ENCODE peak calls at places on chromosomes 13 and 19, in seven cellular contexts. F is CD8-positive, alpha-beta T cell; J is HFF-Myc; B is nephron progenitor cell; O is AG09309; A is neural crest cell; P is heart right ventricle. N is an unnamed sample.

GRCh38 chr13:102900193-102900608 is 54.4 kb downstream of the ERCC5 start:
- DNase-seq in A (no peak), O (no peak), B (no peak), F (no peak), J (no peak), P (no peak), N (no peak)

GRCh38 chr13:28031220-28031903 is 42.9 kb upstream of the URAD start:
- DNase-seq in F (no peak), A (no peak), B (no peak), P (peak), J (no peak), O (no peak), N (no peak)

GRCh38 chr13:53010374-53011105 is 18.1 kb upstream of the OLFM4 start:
- DNase-seq in P (no peak), O (no peak), A (no peak), F (no peak), J (no peak), B (no peak), N (no peak)

GRCh38 chr19:5978606-5979552 is 939 bp upstream of the RANBP3 start:
- DNase-seq in A (no peak), F (no peak), J (no peak), P (no peak), B (no peak), O (no peak), N (no peak)

GRCh38 chr13:101709952-101710351 is 257.5 kb downstream of the ITGBL1 start:
- DNase-seq in A (no peak), O (no peak), J (no peak), P (no peak), F (no peak), B (no peak), N (no peak)

GRCh38 chr19:1975081-1975480 is 34.1 kb downstream of the CSNK1G2 start:
- DNase-seq in A (no peak), F (no peak), P (no peak), O (no peak), B (no peak), J (no peak), N (no peak)

GRCh38 chr19:11088508-11089253 is 582 bp upstream of the LDLR start:
- DNase-seq in J (no peak), A (no peak), P (no peak), B (no peak), F (no peak), O (no peak), N (no peak)

GRCh38 chr13:99522288-99522687 is 21.0 kb downstream of the TM9SF2 start:
- DNase-seq in P (no peak), F (no peak), A (no peak), B (no peak), J (no peak), O (no peak), N (no peak)

GRCh38 chr19:17414097-17414496 is 5.8 kb upstream of the MVB12A start:
- DNase-seq in F (no peak), J (no peak), B (no peak), P (no peak), A (no peak), O (no peak), N (no peak)

GRCh38 chr19:12866416-12867119 is 14.7 kb downstream of the DNASE2 start:
- DNase-seq in A (no peak), F (no peak), O (no peak), J (no peak), P (no peak), B (no peak), N (no peak)

GRCh38 chr19:12867120-12868099 is 13.8 kb downstream of the DNASE2 start:
- DNase-seq in J (no peak), A (peak), B (peak), O (no peak), F (peak), P (peak), N (peak)

GRCh38 chr19:12865746-12866415 is 15.4 kb downstream of the DNASE2 start:
- DNase-seq in A (no peak), J (no peak), B (no peak), O (no peak), P (no peak), F (no peak), N (no peak)

GRCh38 chr19:12864143-12864542 is 17.1 kb downstream of the DNASE2 start:
- DNase-seq in O (no peak), B (no peak), J (no peak), A (no peak), P (no peak), F (no peak), N (no peak)

GRCh38 chr19:12864721-12865715 is 16.2 kb downstream of the DNASE2 start:
- DNase-seq in J (no peak), O (no peak), F (no peak), B (no peak), A (no peak), P (no peak), N (no peak)
- TF ChIP-seq CTCF in J (no peak), O (no peak), F (no peak), B (no peak), A (no peak), P (no peak), N (no peak)

DNA sequence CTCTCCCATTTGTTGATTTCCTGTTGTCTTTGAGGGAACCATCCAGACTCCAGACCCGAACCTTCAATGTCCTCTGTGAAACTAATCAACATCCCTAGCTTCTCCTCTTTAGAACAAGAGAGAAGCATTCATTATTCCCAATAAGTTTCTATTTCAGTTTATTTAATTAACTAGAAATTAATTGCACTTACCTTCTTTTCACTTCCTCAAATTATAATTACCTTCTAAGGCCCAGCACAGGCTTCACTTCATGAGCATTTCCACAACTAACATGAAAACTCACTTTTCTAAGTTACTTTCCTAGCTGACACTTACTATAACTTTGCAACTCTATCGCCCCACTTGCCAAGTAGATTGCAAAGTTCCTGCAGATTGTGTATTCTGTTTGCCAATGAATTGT is 71.6 kb upstream of the HTR2A start:
- DNase-seq in J (no peak), F (no peak), B (no peak), O (no peak), P (no peak), A (no peak), N (no peak)
- TF ChIP-seq CTCF in J (no peak), F (no peak), B (no peak), O (no peak), P (no peak), A (no peak), N (no peak)

DNA sequence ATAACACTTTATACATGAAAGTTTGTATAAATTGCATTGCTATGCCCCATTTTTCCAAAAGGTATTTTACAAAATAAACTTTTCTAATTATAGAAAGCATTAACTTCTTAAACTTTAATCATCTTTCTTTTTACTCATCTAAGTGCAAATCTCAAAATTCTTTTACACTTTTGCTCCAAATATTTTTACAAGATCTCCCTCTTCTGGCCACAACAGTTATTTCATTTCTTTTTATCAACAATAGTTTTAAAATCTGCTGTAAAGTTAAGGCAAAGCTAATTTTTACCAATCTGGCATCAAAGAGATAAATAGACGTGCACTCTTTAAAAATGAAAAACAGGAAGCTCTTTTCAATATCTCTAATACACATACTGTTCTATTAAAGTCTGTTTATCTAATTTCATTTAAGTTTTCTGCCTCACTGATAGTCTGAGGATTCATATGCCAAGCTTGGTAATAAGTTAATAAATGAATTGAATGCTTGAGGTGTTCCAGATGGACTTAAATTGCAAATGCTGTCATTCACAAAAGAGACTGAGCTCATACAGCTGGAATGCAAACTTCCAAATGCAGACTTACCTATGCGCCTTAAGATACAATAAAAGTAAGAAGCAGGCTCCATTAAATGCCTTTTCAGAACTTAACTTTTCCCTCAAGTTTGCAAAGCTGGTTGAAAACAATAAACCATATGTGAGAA is 583.0 kb upstream of the ATXN8OS start:
- DNase-seq in A (no peak), P (no peak), J (no peak), B (no peak), F (no peak), O (no peak), N (no peak)
- TF ChIP-seq CTCF in A (peak), P (no peak), J (no peak), B (peak), F (no peak), O (no peak), N (peak)

GRCh38 chr13:61880576-61881283 is 465.1 kb upstream of the PCDH20 start:
- DNase-seq in P (no peak), J (no peak), A (no peak), F (no peak), O (no peak), B (peak), N (no peak)
- TF ChIP-seq CTCF in P (peak), J (peak), A (peak), F (no peak), O (peak), B (peak), N (peak)

DNA sequence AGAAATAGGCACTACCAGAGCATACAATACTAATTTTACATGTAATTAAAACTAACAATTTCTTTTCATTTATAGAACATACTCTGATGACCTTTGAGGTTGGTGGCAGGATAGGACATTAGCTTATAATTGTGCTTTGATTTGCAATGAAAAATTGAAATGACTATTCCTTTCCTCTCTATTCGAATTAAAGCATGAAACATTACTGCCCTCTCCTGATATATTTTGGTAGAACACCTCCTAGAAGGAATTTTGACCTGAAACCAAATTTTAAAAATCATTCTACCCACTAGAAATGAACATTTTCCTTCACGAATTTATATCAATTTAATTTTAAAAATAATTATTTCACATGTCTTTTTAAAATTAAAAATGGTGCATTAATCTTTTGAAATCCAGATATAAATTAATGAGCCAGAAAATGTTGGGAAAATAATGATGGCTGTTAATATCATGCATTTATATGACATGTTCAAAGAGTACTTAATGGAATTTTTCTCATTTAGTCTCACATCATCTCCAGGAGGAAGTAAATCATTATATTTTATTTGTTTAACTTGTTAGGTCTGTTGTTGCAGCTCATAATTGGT is 556.3 kb upstream of the ARGLU1 start:
- DNase-seq in J (no peak), B (no peak), F (no peak), A (no peak), O (no peak), P (no peak), N (no peak)
- TF ChIP-seq CTCF in J (no peak), B (peak), F (no peak), A (peak), O (peak), P (peak), N (peak)

DNA sequence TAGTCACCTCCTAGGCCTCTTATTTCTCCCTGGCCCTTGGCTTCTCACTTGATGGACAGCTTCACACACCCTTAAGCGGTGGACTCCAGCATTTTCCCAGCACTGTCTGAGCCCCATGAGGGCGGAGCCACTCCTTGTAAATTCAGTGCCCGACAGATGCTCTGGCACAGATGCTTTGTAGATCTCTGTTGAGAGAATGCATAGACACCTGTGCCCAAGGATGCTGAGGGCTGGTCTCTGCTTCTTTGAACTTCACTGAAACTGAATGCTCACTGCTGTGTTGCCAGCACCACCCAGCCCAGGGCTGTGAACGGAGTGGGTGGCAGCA is 3.3 kb downstream of the SYCN start:
- DNase-seq in B (no peak), J (no peak), P (no peak), A (no peak), O (no peak), F (no peak), N (no peak)
- TF ChIP-seq CTCF in B (no peak), J (no peak), P (no peak), A (no peak), O (no peak), F (no peak), N (no peak)

GRCh38 chr13:32582281-32582680 is 4.0 kb upstream of the PDS5B start:
- DNase-seq in O (no peak), J (no peak), P (no peak), B (no peak), F (no peak), A (no peak), N (no peak)

GRCh38 chr13:32581177-32581786 is 5.0 kb upstream of the PDS5B start:
- DNase-seq in O (no peak), J (no peak), F (no peak), A (no peak), B (no peak), P (no peak), N (no peak)

GRCh38 chr13:32582991-32583390 is 3.3 kb upstream of the PDS5B start:
- DNase-seq in B (no peak), A (no peak), P (no peak), J (no peak), F (no peak), O (no peak), N (no peak)

GRCh38 chr13:32577032-32577431 is 9.2 kb upstream of the PDS5B start:
- DNase-seq in O (no peak), B (no peak), F (no peak), A (no peak), J (no peak), P (no peak), N (no peak)
- TF ChIP-seq CTCF in O (no peak), B (no peak), F (no peak), A (no peak), J (no peak), P (no peak), N (no peak)

GRCh38 chr19:30222993-30223865 is 149.0 kb upstream of the ZNF536 start:
- DNase-seq in O (no peak), P (no peak), A (peak), J (no peak), B (peak), F (no peak), N (no peak)
- TF ChIP-seq CTCF in O (no peak), P (no peak), A (no peak), J (no peak), B (no peak), F (no peak), N (no peak)

GRCh38 chr19:49987159-49987698 is 26.3 kb upstream of the SIGLEC11 start:
- DNase-seq in A (peak), F (peak), P (peak), O (peak), B (peak), J (peak), N (peak)
- TF ChIP-seq CTCF in A (peak), F (no peak), P (no peak), O (no peak), B (no peak), J (no peak), N (peak)

GRCh38 chr13:51154029-51154555 is 43.0 kb upstream of the C13orf42 start:
- DNase-seq in B (no peak), O (peak), F (no peak), J (no peak), A (no peak), P (no peak), N (no peak)

GRCh38 chr13:51156666-51157065 is 45.6 kb upstream of the C13orf42 start:
- DNase-seq in P (no peak), B (no peak), F (no peak), A (no peak), O (no peak), J (no peak), N (no peak)

GRCh38 chr13:51158923-51159322 is 47.8 kb upstream of the C13orf42 start:
- DNase-seq in F (no peak), P (no peak), A (no peak), J (no peak), O (no peak), B (no peak), N (no peak)

GRCh38 chr13:51153527-51153926 is 42.5 kb upstream of the C13orf42 start:
- DNase-seq in O (no peak), F (no peak), P (no peak), A (no peak), B (no peak), J (no peak), N (no peak)

GRCh38 chr13:51158365-51158764 is 47.3 kb upstream of the C13orf42 start:
- DNase-seq in P (no peak), J (no peak), A (no peak), F (no peak), B (peak), O (no peak), N (no peak)
- TF ChIP-seq CTCF in P (no peak), J (no peak), A (no peak), F (no peak), B (no peak), O (no peak), N (no peak)

N was measured in type B pancreatic cell.